ENCODE peak calls at places on chromosomes 16 and 17, in ten cellular contexts. M is sciatic nerve; T is HTR-8/SVneo; A is activated CD4-positive, alpha-beta T cell treated with anti-CD3 and anti-CD28 coated beads for 24 hours; F is activated T-helper 1 cell treated with anti-CD3 and anti-CD28 coated beads, Interleukin-2, amount 50 U/mL, for 16 hours; Z is H9; C is stimulated activated CD8-positive, alpha-beta memory T cell treated with anti-CD3 and anti-CD28 coated beads, Interleukin-4, amount 100 ng/mL, for 1 hour; P is neuronal stem cell; Q is Peyer's patch; E is lower leg skin. K is an unnamed sample.

GRCh38 chr16:82801361-82801760 is 174.6 kb downstream of the CDH13 start:
- DNase-seq in C (no peak), T (no peak), F (no peak), E (no peak), Q (no peak), P (no peak), M (no peak), A (no peak), Z (no peak), K (no peak)

GRCh38 chr16:53087101-53087500 is 32.3 kb downstream of the CHD9 start:
- DNase-seq in Z (no peak), Q (no peak), A (no peak), M (no peak), P (no peak), E (peak), F (no peak), C (no peak), T (no peak), K (no peak)

GRCh38 chr16:47734987-47735594 is 274.0 kb downstream of the PHKB start:
- DNase-seq in F (no peak), M (no peak), C (no peak), P (no peak), T (no peak), Z (no peak), E (peak), A (no peak), Q (no peak), K (no peak)

GRCh38 chr17:17467720-17468119 is 9.1 kb upstream of the MED9 start:
- DNase-seq in A (no peak), Z (no peak), Q (peak), P (no peak), E (no peak), T (no peak), M (no peak), F (no peak), C (no peak), K (no peak)

GRCh38 chr16:66388350-66389139 is 22.1 kb downstream of the CDH5 start:
- DNase-seq in T (no peak), Z (no peak), E (peak), Q (no peak), C (no peak), P (no peak), F (no peak), A (no peak), M (no peak), K (no peak)

GRCh38 chr17:17201907-17202306 is 4.2 kb downstream of the PLD6 start:
- DNase-seq in M (no peak), E (no peak), C (no peak), P (no peak), Z (no peak), A (no peak), F (no peak), T (no peak), Q (no peak), K (no peak)

GRCh38 chr17:81511800-81512559 is 619 bp downstream of the ACTG1 start:
- DNase-seq in E (no peak), P (no peak), C (no peak), T (no peak), F (no peak), Q (peak), Z (peak), M (no peak), A (no peak), K (no peak)

GRCh38 chr17:78159575-78160158 is 8.7 kb upstream of the SYNGR2 start:
- DNase-seq in Q (no peak), T (no peak), P (no peak), A (no peak), M (no peak), C (no peak), F (no peak), E (no peak), Z (no peak), K (no peak)

GRCh38 chr16:53022374-53022773 is 30.3 kb downstream of the CHD9NB start:
- DNase-seq in F (no peak), T (peak), Z (peak), C (no peak), M (no peak), A (no peak), E (no peak), Q (no peak), P (peak), K (peak)

GRCh38 chr17:65362826-65363225 is 198.6 kb downstream of the AXIN2 start:
- DNase-seq in A (no peak), C (no peak), F (no peak), Q (no peak), E (no peak), T (peak), M (no peak), Z (no peak), P (no peak), K (no peak)

GRCh38 chr17:75816693-75817092 is 27.5 kb downstream of the UNC13D start:
- DNase-seq in P (no peak), Q (no peak), M (no peak), A (no peak), E (no peak), Z (no peak), F (no peak), T (no peak), C (no peak), K (no peak)

GRCh38 chr17:11589706-11590105 is 8.6 kb upstream of the DNAH9 start:
- DNase-seq in F (no peak), M (no peak), E (no peak), Z (peak), C (no peak), Q (no peak), T (no peak), A (no peak), P (no peak), K (no peak)

GRCh38 chr17:63435681-63436522 is 10.2 kb downstream of the CYB561 start:
- DNase-seq in F (no peak), M (no peak), Z (peak), P (no peak), E (no peak), Q (peak), A (no peak), T (peak), C (no peak), K (no peak)

GRCh38 chr16:10081201-10081940 is 100.9 kb downstream of the GRIN2A start:
- DNase-seq in A (no peak), C (no peak), E (no peak), Q (no peak), T (no peak), F (no peak), M (no peak), P (peak), Z (no peak), K (no peak)

GRCh38 chr17:4972752-4973151 is 5.1 kb upstream of the SPAG7 start:
- DNase-seq in M (no peak), Z (peak), T (no peak), Q (no peak), A (no peak), C (no peak), E (no peak), F (no peak), P (no peak), K (no peak)

GRCh38 chr16:1772908-1773702 is at the start of gene MRPS34:
- DNase-seq in C (peak), M (peak), T (peak), Q (peak), A (peak), P (peak), Z (peak), E (peak), F (peak), K (peak)

GRCh38 chr17:80785477-80786178 is 206.0 kb upstream of the CHMP6 start:
- DNase-seq in E (peak), Z (peak), Q (no peak), T (no peak), A (peak), P (no peak), C (no peak), M (no peak), F (no peak), K (no peak)

GRCh38 chr17:17518019-17518418 is 21.8 kb upstream of the RASD1 start:
- DNase-seq in P (no peak), E (no peak), T (no peak), C (no peak), Z (no peak), Q (no peak), F (no peak), A (no peak), M (no peak), K (no peak)

GRCh38 chr16:82523786-82524185 is 103.0 kb upstream of the CDH13 start:
- DNase-seq in C (no peak), A (no peak), T (no peak), E (no peak), P (no peak), Z (no peak), Q (no peak), M (no peak), F (no peak), K (no peak)

GRCh38 chr16:78425957-78426590 is 326.6 kb downstream of the WWOX start:
- DNase-seq in P (no peak), A (no peak), C (no peak), E (no peak), Q (no peak), M (no peak), Z (no peak), F (no peak), T (no peak), K (no peak)

GRCh38 chr17:77963441-77963840 is 4.9 kb downstream of the TNRC6C start:
- DNase-seq in C (no peak), M (no peak), Q (no peak), T (peak), Z (no peak), E (no peak), P (peak), F (no peak), A (no peak), K (peak)

GRCh38 chr17:1532836-1533602 is 16.6 kb upstream of the INPP5K start:
- DNase-seq in Q (no peak), P (no peak), M (no peak), T (no peak), E (no peak), A (no peak), C (no peak), Z (peak), F (peak), K (no peak)

GRCh38 chr16:53121666-53122065 is 66.9 kb downstream of the CHD9 start:
- DNase-seq in A (no peak), F (no peak), Z (no peak), T (no peak), P (no peak), C (no peak), M (no peak), E (no peak), Q (no peak), K (no peak)

GRCh38 chr16:3292604-3293003 is 9.3 kb downstream of the ZNF263 start:
- DNase-seq in M (no peak), E (no peak), T (no peak), A (no peak), C (no peak), P (no peak), Z (no peak), Q (no peak), F (no peak), K (no peak)

GRCh38 chr16:21283521-21284289 is 5.6 kb upstream of the CRYM start:
- DNase-seq in Q (peak), E (peak), C (no peak), Z (peak), F (no peak), A (no peak), M (no peak), T (no peak), P (peak), K (peak)

GRCh38 chr17:4167786-4168185 is 24.8 kb downstream of the CYB5D2 start:
- DNase-seq in C (no peak), E (no peak), M (no peak), Z (no peak), Q (no peak), T (no peak), A (no peak), P (no peak), F (no peak), K (no peak)

GRCh38 chr17:68600123-68600880 is 865 bp downstream of the FAM20A start:
- DNase-seq in E (no peak), F (no peak), A (no peak), Q (peak), T (no peak), C (no peak), Z (peak), M (no peak), P (peak), K (peak)

GRCh38 chr17:75850928-75851692 is 4.0 kb downstream of the WBP2 start:
- DNase-seq in Q (no peak), A (no peak), Z (no peak), T (no peak), F (no peak), E (no peak), M (no peak), P (no peak), C (no peak), K (no peak)

GRCh38 chr16:81106826-81107503 is 10.8 kb upstream of the GCSH start:
- DNase-seq in E (no peak), M (no peak), Q (no peak), F (no peak), Z (no peak), A (no peak), C (no peak), P (no peak), T (no peak), K (no peak)

GRCh38 chr17:59669411-59669810 is 37.8 kb downstream of the PTRH2 start:
- DNase-seq in A (no peak), Z (no peak), C (no peak), Q (no peak), P (no peak), E (no peak), M (no peak), F (no peak), T (no peak), K (no peak)

GRCh38 chr16:78072275-78072674 is 27.2 kb upstream of the WWOX start:
- DNase-seq in C (no peak), F (no peak), E (no peak), P (no peak), M (no peak), Q (no peak), T (no peak), Z (peak), A (no peak), K (no peak)

GRCh38 chr16:49081556-49081955 is 200.1 kb downstream of the CBLN1 start:
- DNase-seq in T (no peak), C (no peak), M (no peak), F (no peak), E (no peak), P (no peak), Q (no peak), A (no peak), Z (no peak), K (no peak)

GRCh38 chr16:89013692-89014455 is 36.9 kb upstream of the CBFA2T3 start:
- DNase-seq in F (no peak), M (no peak), C (no peak), E (no peak), T (no peak), Q (no peak), A (no peak), P (no peak), Z (no peak), K (no peak)

GRCh38 chr17:77790143-77790829 is 168.2 kb upstream of the TNRC6C start:
- DNase-seq in E (no peak), T (no peak), P (no peak), Q (no peak), C (no peak), M (no peak), A (no peak), F (no peak), Z (peak), K (no peak)

GRCh38 chr17:17044846-17045561 is 2.7 kb downstream of the MPRIP start:
- DNase-seq in C (no peak), Z (peak), Q (peak), M (peak), P (no peak), A (no peak), T (no peak), E (peak), F (no peak), K (no peak)

GRCh38 chr16:4940719-4941118 is 3.8 kb upstream of the PPL start:
- DNase-seq in M (no peak), F (no peak), T (no peak), E (no peak), A (no peak), Z (no peak), C (no peak), P (no peak), Q (no peak), K (no peak)

GRCh38 chr17:62687997-62688396 is 60.5 kb downstream of the MRC2 start:
- DNase-seq in P (no peak), C (no peak), T (no peak), Q (no peak), F (no peak), Z (no peak), A (no peak), E (no peak), M (no peak), K (no peak)

GRCh38 chr16:54426550-54426843 is 139.9 kb upstream of the IRX3 start:
- DNase-seq in P (no peak), M (no peak), F (no peak), C (no peak), Q (no peak), E (no peak), T (no peak), Z (no peak), A (no peak), K (no peak)

GRCh38 chr16:68908000-68908313 is 64.6 kb downstream of the TANGO6 start:
- DNase-seq in E (no peak), Z (no peak), M (no peak), T (no peak), P (no peak), F (no peak), C (no peak), Q (no peak), A (no peak), K (no peak)

GRCh38 chr16:56657555-56658430 is at the start of gene MT1F:
- DNase-seq in A (peak), E (peak), Q (peak), P (peak), F (peak), C (peak), Z (peak), T (peak), M (peak), K (no peak)